ENCODE peak calls at places on chromosomes 2 and 18, in eight cellular contexts. One of them, this sample, is unnamed.

GRCh38 chr2:211408485-211408884 is 852.1 kb downstream of the CPS1 start:
- DNase-seq in activated CD4-positive, alpha-beta T cell treated with anti-CD3 and anti-CD28 coated beads for 4 hours: no peak
- DNase-seq in T-helper 1 cell: no peak
- DNase-seq in stromal cell of bone marrow: no peak
- DNase-seq in activated CD4-positive, CD25-positive, alpha-beta regulatory T cell: no peak
- DNase-seq in esophagus muscularis mucosa: no peak
- DNase-seq in NAMALWA: no peak
- DNase-seq in HT1080: peak
- DNase-seq in this sample: no peak

GRCh38 chr18:32730620-32731021 is 42.2 kb downstream of the KLHL14 start:
- DNase-seq in esophagus muscularis mucosa: no peak
- DNase-seq in T-helper 1 cell: no peak
- DNase-seq in activated CD4-positive, CD25-positive, alpha-beta regulatory T cell: no peak
- DNase-seq in HT1080: peak
- DNase-seq in stromal cell of bone marrow: no peak
- DNase-seq in NAMALWA: peak
- DNase-seq in activated CD4-positive, alpha-beta T cell treated with anti-CD3 and anti-CD28 coated beads for 4 hours: no peak
- DNase-seq in this sample: no peak

GRCh38 chr2:233098615-233099014 is 38.5 kb downstream of the INPP5D start:
- DNase-seq in activated CD4-positive, CD25-positive, alpha-beta regulatory T cell: no peak
- DNase-seq in T-helper 1 cell: no peak
- DNase-seq in esophagus muscularis mucosa: no peak
- DNase-seq in HT1080: no peak
- DNase-seq in activated CD4-positive, alpha-beta T cell treated with anti-CD3 and anti-CD28 coated beads for 4 hours: no peak
- DNase-seq in NAMALWA: no peak
- DNase-seq in stromal cell of bone marrow: no peak
- DNase-seq in this sample: no peak

GRCh38 chr18:37084912-37085311 is 256.0 kb downstream of the KIAA1328 start:
- DNase-seq in activated CD4-positive, CD25-positive, alpha-beta regulatory T cell: no peak
- DNase-seq in HT1080: no peak
- DNase-seq in activated CD4-positive, alpha-beta T cell treated with anti-CD3 and anti-CD28 coated beads for 4 hours: no peak
- DNase-seq in stromal cell of bone marrow: no peak
- DNase-seq in NAMALWA: no peak
- DNase-seq in esophagus muscularis mucosa: no peak
- DNase-seq in T-helper 1 cell: no peak
- DNase-seq in this sample: no peak

GRCh38 chr18:31931163-31931885 is 11.6 kb downstream of the TRAPPC8 start:
- DNase-seq in HT1080: no peak
- DNase-seq in NAMALWA: no peak
- DNase-seq in activated CD4-positive, CD25-positive, alpha-beta regulatory T cell: no peak
- DNase-seq in esophagus muscularis mucosa: no peak
- DNase-seq in stromal cell of bone marrow: no peak
- DNase-seq in T-helper 1 cell: no peak
- DNase-seq in activated CD4-positive, alpha-beta T cell treated with anti-CD3 and anti-CD28 coated beads for 4 hours: no peak
- DNase-seq in this sample: no peak

GRCh38 chr2:238841542-238842181 is 6.2 kb upstream of the TWIST2 start:
- DNase-seq in T-helper 1 cell: no peak
- DNase-seq in stromal cell of bone marrow: no peak
- DNase-seq in activated CD4-positive, CD25-positive, alpha-beta regulatory T cell: no peak
- DNase-seq in esophagus muscularis mucosa: peak
- DNase-seq in NAMALWA: no peak
- DNase-seq in HT1080: peak
- DNase-seq in activated CD4-positive, alpha-beta T cell treated with anti-CD3 and anti-CD28 coated beads for 4 hours: no peak
- DNase-seq in this sample: no peak

GRCh38 chr18:10659594-10659993 is 133.8 kb downstream of the NAPG start:
- DNase-seq in esophagus muscularis mucosa: no peak
- DNase-seq in T-helper 1 cell: no peak
- DNase-seq in activated CD4-positive, alpha-beta T cell treated with anti-CD3 and anti-CD28 coated beads for 4 hours: no peak
- DNase-seq in NAMALWA: no peak
- DNase-seq in activated CD4-positive, CD25-positive, alpha-beta regulatory T cell: no peak
- DNase-seq in HT1080: no peak
- DNase-seq in stromal cell of bone marrow: no peak
- DNase-seq in this sample: no peak

GRCh38 chr2:171315781-171316180 is 118.0 kb downstream of the METTL8 start:
- DNase-seq in activated CD4-positive, CD25-positive, alpha-beta regulatory T cell: no peak
- DNase-seq in T-helper 1 cell: no peak
- DNase-seq in stromal cell of bone marrow: no peak
- DNase-seq in esophagus muscularis mucosa: no peak
- DNase-seq in HT1080: no peak
- DNase-seq in NAMALWA: no peak
- DNase-seq in activated CD4-positive, alpha-beta T cell treated with anti-CD3 and anti-CD28 coated beads for 4 hours: no peak
- DNase-seq in this sample: no peak

GRCh38 chr18:22467760-22468553 is 50.2 kb upstream of the CTAGE1 start:
- DNase-seq in esophagus muscularis mucosa: no peak
- DNase-seq in stromal cell of bone marrow: peak
- DNase-seq in activated CD4-positive, CD25-positive, alpha-beta regulatory T cell: no peak
- DNase-seq in NAMALWA: no peak
- DNase-seq in HT1080: peak
- DNase-seq in activated CD4-positive, alpha-beta T cell treated with anti-CD3 and anti-CD28 coated beads for 4 hours: no peak
- DNase-seq in T-helper 1 cell: no peak
- DNase-seq in this sample: peak

GRCh38 chr2:106068415-106068814 is 125.7 kb downstream of the UXS1 start:
- DNase-seq in T-helper 1 cell: no peak
- DNase-seq in esophagus muscularis mucosa: no peak
- DNase-seq in HT1080: no peak
- DNase-seq in activated CD4-positive, alpha-beta T cell treated with anti-CD3 and anti-CD28 coated beads for 4 hours: no peak
- DNase-seq in NAMALWA: no peak
- DNase-seq in activated CD4-positive, CD25-positive, alpha-beta regulatory T cell: no peak
- DNase-seq in stromal cell of bone marrow: no peak
- DNase-seq in this sample: no peak

GRCh38 chr2:233252227-233252626 is 754 bp downstream of the ATG16L1 start:
- DNase-seq in HT1080: no peak
- DNase-seq in esophagus muscularis mucosa: no peak
- DNase-seq in activated CD4-positive, CD25-positive, alpha-beta regulatory T cell: no peak
- DNase-seq in T-helper 1 cell: no peak
- DNase-seq in stromal cell of bone marrow: no peak
- DNase-seq in activated CD4-positive, alpha-beta T cell treated with anti-CD3 and anti-CD28 coated beads for 4 hours: no peak
- DNase-seq in NAMALWA: no peak
- DNase-seq in this sample: no peak

GRCh38 chr2:149160701-149161217 is 122.3 kb downstream of the LYPD6B start:
- DNase-seq in NAMALWA: peak
- DNase-seq in activated CD4-positive, alpha-beta T cell treated with anti-CD3 and anti-CD28 coated beads for 4 hours: peak
- DNase-seq in activated CD4-positive, CD25-positive, alpha-beta regulatory T cell: no peak
- DNase-seq in esophagus muscularis mucosa: peak
- DNase-seq in HT1080: no peak
- DNase-seq in stromal cell of bone marrow: no peak
- DNase-seq in T-helper 1 cell: no peak
- DNase-seq in this sample: no peak

GRCh38 chr2:127826047-127826446 is 15.1 kb upstream of the WDR33 start:
- DNase-seq in stromal cell of bone marrow: no peak
- DNase-seq in T-helper 1 cell: no peak
- DNase-seq in esophagus muscularis mucosa: no peak
- DNase-seq in activated CD4-positive, alpha-beta T cell treated with anti-CD3 and anti-CD28 coated beads for 4 hours: no peak
- DNase-seq in HT1080: no peak
- DNase-seq in activated CD4-positive, CD25-positive, alpha-beta regulatory T cell: no peak
- DNase-seq in NAMALWA: no peak
- DNase-seq in this sample: no peak

GRCh38 chr2:20506281-20506685 is 59.4 kb downstream of the RHOB start:
- DNase-seq in stromal cell of bone marrow: no peak
- DNase-seq in esophagus muscularis mucosa: no peak
- DNase-seq in HT1080: peak
- DNase-seq in NAMALWA: no peak
- DNase-seq in activated CD4-positive, CD25-positive, alpha-beta regulatory T cell: no peak
- DNase-seq in T-helper 1 cell: no peak
- DNase-seq in activated CD4-positive, alpha-beta T cell treated with anti-CD3 and anti-CD28 coated beads for 4 hours: no peak
- DNase-seq in this sample: no peak

GRCh38 chr2:73418343-73418742 is 32.7 kb downstream of the ALMS1 start:
- DNase-seq in activated CD4-positive, CD25-positive, alpha-beta regulatory T cell: no peak
- DNase-seq in stromal cell of bone marrow: peak
- DNase-seq in T-helper 1 cell: no peak
- DNase-seq in activated CD4-positive, alpha-beta T cell treated with anti-CD3 and anti-CD28 coated beads for 4 hours: no peak
- DNase-seq in esophagus muscularis mucosa: no peak
- DNase-seq in HT1080: no peak
- DNase-seq in NAMALWA: no peak
- DNase-seq in this sample: peak

GRCh38 chr2:52336951-52337350 is 1305.0 kb upstream of the NRXN1 start:
- DNase-seq in stromal cell of bone marrow: peak
- DNase-seq in NAMALWA: no peak
- DNase-seq in HT1080: no peak
- DNase-seq in activated CD4-positive, CD25-positive, alpha-beta regulatory T cell: no peak
- DNase-seq in activated CD4-positive, alpha-beta T cell treated with anti-CD3 and anti-CD28 coated beads for 4 hours: no peak
- DNase-seq in T-helper 1 cell: no peak
- DNase-seq in esophagus muscularis mucosa: no peak
- DNase-seq in this sample: no peak

GRCh38 chr18:23302852-23303527 is 150.1 kb upstream of the RIOK3 start:
- DNase-seq in NAMALWA: no peak
- DNase-seq in stromal cell of bone marrow: peak
- DNase-seq in esophagus muscularis mucosa: no peak
- DNase-seq in activated CD4-positive, CD25-positive, alpha-beta regulatory T cell: no peak
- DNase-seq in activated CD4-positive, alpha-beta T cell treated with anti-CD3 and anti-CD28 coated beads for 4 hours: no peak
- DNase-seq in T-helper 1 cell: no peak
- DNase-seq in HT1080: peak
- DNase-seq in this sample: no peak

GRCh38 chr18:61669320-61669719 is 223.5 kb downstream of the RNF152 start:
- DNase-seq in T-helper 1 cell: no peak
- DNase-seq in stromal cell of bone marrow: peak
- DNase-seq in HT1080: no peak
- DNase-seq in activated CD4-positive, CD25-positive, alpha-beta regulatory T cell: no peak
- DNase-seq in activated CD4-positive, alpha-beta T cell treated with anti-CD3 and anti-CD28 coated beads for 4 hours: no peak
- DNase-seq in NAMALWA: no peak
- DNase-seq in esophagus muscularis mucosa: no peak
- DNase-seq in this sample: no peak

GRCh38 chr2:115122701-115123100 is 680.3 kb downstream of the DPP10 start:
- DNase-seq in stromal cell of bone marrow: no peak
- DNase-seq in esophagus muscularis mucosa: no peak
- DNase-seq in HT1080: peak
- DNase-seq in T-helper 1 cell: no peak
- DNase-seq in activated CD4-positive, alpha-beta T cell treated with anti-CD3 and anti-CD28 coated beads for 4 hours: no peak
- DNase-seq in NAMALWA: no peak
- DNase-seq in activated CD4-positive, CD25-positive, alpha-beta regulatory T cell: no peak
- DNase-seq in this sample: no peak

GRCh38 chr2:99484205-99484604 is 5.6 kb downstream of the REV1 start:
- DNase-seq in activated CD4-positive, CD25-positive, alpha-beta regulatory T cell: no peak
- DNase-seq in activated CD4-positive, alpha-beta T cell treated with anti-CD3 and anti-CD28 coated beads for 4 hours: no peak
- DNase-seq in NAMALWA: no peak
- DNase-seq in T-helper 1 cell: no peak
- DNase-seq in stromal cell of bone marrow: no peak
- DNase-seq in esophagus muscularis mucosa: no peak
- DNase-seq in HT1080: no peak
- DNase-seq in this sample: no peak

GRCh38 chr2:231589656-231590055 is 3.0 kb upstream of the TEX44 start:
- DNase-seq in NAMALWA: no peak
- DNase-seq in stromal cell of bone marrow: no peak
- DNase-seq in activated CD4-positive, alpha-beta T cell treated with anti-CD3 and anti-CD28 coated beads for 4 hours: no peak
- DNase-seq in activated CD4-positive, CD25-positive, alpha-beta regulatory T cell: no peak
- DNase-seq in HT1080: no peak
- DNase-seq in esophagus muscularis mucosa: no peak
- DNase-seq in T-helper 1 cell: no peak
- DNase-seq in this sample: no peak

GRCh38 chr2:206845877-206846276 is 80.5 kb downstream of the FASTKD2 start:
- DNase-seq in activated CD4-positive, CD25-positive, alpha-beta regulatory T cell: no peak
- DNase-seq in stromal cell of bone marrow: no peak
- DNase-seq in esophagus muscularis mucosa: no peak
- DNase-seq in NAMALWA: no peak
- DNase-seq in HT1080: no peak
- DNase-seq in activated CD4-positive, alpha-beta T cell treated with anti-CD3 and anti-CD28 coated beads for 4 hours: no peak
- DNase-seq in T-helper 1 cell: no peak
- DNase-seq in this sample: no peak

GRCh38 chr2:2564300-2565085 is 233.4 kb upstream of the MYT1L start:
- DNase-seq in esophagus muscularis mucosa: no peak
- DNase-seq in NAMALWA: no peak
- DNase-seq in stromal cell of bone marrow: no peak
- DNase-seq in HT1080: no peak
- DNase-seq in activated CD4-positive, alpha-beta T cell treated with anti-CD3 and anti-CD28 coated beads for 4 hours: no peak
- DNase-seq in activated CD4-positive, CD25-positive, alpha-beta regulatory T cell: no peak
- DNase-seq in T-helper 1 cell: no peak
- DNase-seq in this sample: no peak